ENCODE peak calls at places on chromosomes 1 and 21, in four cellular contexts. O, A, B and Y are unnamed samples.

GRCh38 chr1:205319081-205320018 is 2.2 kb downstream of the NUAK2 start:
- DNase-seq in B (no peak), O (peak; percentile 43), A (no peak), Y (no peak)

GRCh38 chr1:30596891-30597290 is 126.5 kb downstream of the MATN1 start:
- DNase-seq in B (no peak), O (peak; percentile 1), A (no peak), Y (no peak)

GRCh38 chr1:107941123-107941522 is 23.9 kb downstream of the VAV3 start:
- DNase-seq in B (no peak), A (no peak), O (peak; percentile 17), Y (no peak)

GRCh38 chr1:41599912-41600311 is 115.4 kb upstream of the EDN2 start:
- DNase-seq in B (no peak), O (no peak), A (peak; percentile 24), Y (no peak)

GRCh38 chr1:55446351-55446750 is 231.2 kb upstream of the USP24 start:
- DNase-seq in B (no peak), A (no peak), O (no peak), Y (no peak)

GRCh38 chr1:8294170-8294697 is 23.7 kb upstream of the SLC45A1 start:
- DNase-seq in B (no peak), A (no peak), O (no peak), Y (no peak)

GRCh38 chr1:53734650-53735211 is 4.2 kb downstream of the GLIS1 start:
- DNase-seq in O (no peak), A (no peak), B (no peak), Y (no peak)

GRCh38 chr1:163928649-163929048 is 606.9 kb downstream of the NUF2 start:
- DNase-seq in B (no peak), O (no peak), A (no peak), Y (no peak)

GRCh38 chr1:153985984-153986761 is at the start of gene RAB13:
- DNase-seq in B (peak; percentile 69), A (peak; percentile 90), O (peak; percentile 87), Y (no peak)

GRCh38 chr1:8378202-8378601 is 60.3 kb downstream of the SLC45A1 start:
- DNase-seq in O (peak; percentile 22), A (no peak), B (no peak), Y (no peak)

GRCh38 chr21:45401054-45401518 is 3.9 kb upstream of the COL18A1 start:
- DNase-seq in B (no peak), A (no peak), O (no peak), Y (no peak)

GRCh38 chr1:1562556-1563195 is 12.0 kb downstream of the SSU72 start:
- DNase-seq in B (no peak), A (no peak), O (no peak), Y (no peak)

GRCh38 chr1:67564193-67564592 is 120.8 kb upstream of the GADD45A start:
- DNase-seq in O (peak; percentile 73), A (no peak), B (no peak), Y (no peak)

GRCh38 chr1:159798893-159799292 is 3.3 kb upstream of the FCRL6 start:
- DNase-seq in B (peak; percentile 11), O (peak; percentile 79), A (peak; percentile 64), Y (peak; percentile 18)

GRCh38 chr1:63108226-63108625 is 214.1 kb upstream of the FOXD3 start:
- DNase-seq in B (no peak), O (no peak), A (no peak), Y (no peak)

GRCh38 chr1:9201421-9202239 is 32.9 kb upstream of the H6PD start:
- DNase-seq in A (peak; percentile 63), B (no peak), O (peak; percentile 12), Y (no peak)